ENCODE peak calls at places on chromosomes 12 and 14, in five cellular contexts. C, W, X, A and Y are unnamed samples.

GRCh38 chr14:68526420-68527105 is 266.3 kb downstream of the ZFP36L1 start:
- DNase-seq in C (peak), W (no peak), X (no peak), A (peak), Y (no peak)

GRCh38 chr12:76029982-76030377 is 1.6 kb downstream of the PHLDA1 start:
- DNase-seq in C (no peak), W (peak), X (no peak), A (peak), Y (no peak)

GRCh38 chr12:58907326-58907855 is 12.9 kb downstream of the LRIG3 start:
- DNase-seq in C (no peak), W (peak), X (no peak), A (no peak), Y (no peak)

GRCh38 chr12:7113389-7113871 is 4.4 kb upstream of the C1RL start:
- DNase-seq in C (no peak), W (peak), X (peak), A (peak), Y (no peak)

GRCh38 chr12:82635263-82635662 is 51.4 kb upstream of the TMTC2 start:
- DNase-seq in C (no peak), W (no peak), X (no peak), A (no peak), Y (no peak)

GRCh38 chr12:63036974-63037335 is 102.0 kb upstream of the PPM1H start:
- DNase-seq in C (no peak), W (no peak), X (no peak), A (no peak), Y (no peak)

GRCh38 chr12:76206677-76207072 is 122.2 kb upstream of the NAP1L1 start:
- DNase-seq in C (no peak), W (no peak), X (no peak), A (no peak), Y (no peak)

GRCh38 chr12:108079731-108080130 is 49.4 kb upstream of the WSCD2 start:
- DNase-seq in C (no peak), W (no peak), X (no peak), A (no peak), Y (no peak)

GRCh38 chr14:99015833-99016232 is 256.2 kb downstream of the BCL11B start:
- DNase-seq in C (no peak), W (no peak), X (no peak), A (peak), Y (no peak)

GRCh38 chr14:60506010-60506409 is 2.9 kb upstream of the SIX6 start:
- DNase-seq in C (no peak), W (no peak), X (no peak), A (no peak), Y (no peak)

GRCh38 chr12:112589275-112589674 is 170.5 kb downstream of the PTPN11 start:
- DNase-seq in C (no peak), W (no peak), X (no peak), A (no peak), Y (no peak)

GRCh38 chr14:50796391-50796790 is 34.6 kb downstream of the NIN start:
- DNase-seq in C (no peak), W (no peak), X (no peak), A (no peak), Y (no peak)

GRCh38 chr12:32947203-32947795 is 50.7 kb upstream of the PKP2 start:
- DNase-seq in C (no peak), W (no peak), X (no peak), A (no peak), Y (no peak)

GRCh38 chr12:94171595-94171930 is 23.2 kb downstream of the PLXNC1 start:
- DNase-seq in C (no peak), W (no peak), X (no peak), A (peak), Y (no peak)

GRCh38 chr12:13223941-13224340 is 27.4 kb downstream of the EMP1 start:
- DNase-seq in C (no peak), W (peak), X (no peak), A (no peak), Y (no peak)

GRCh38 chr12:109735825-109736551 is 22.4 kb downstream of the FAM222A start:
- DNase-seq in C (peak), W (no peak), X (no peak), A (no peak), Y (no peak)

GRCh38 chr12:69904761-69905160 is 79.7 kb downstream of the MYRFL start:
- DNase-seq in C (no peak), W (peak), X (no peak), A (no peak), Y (no peak)